ENCODE peak calls at places on chromosomes 5 and 9, in ten cellular contexts. V, U, N, M, G, T, J, W, E and B are unnamed samples.

GRCh38 chr5:144567416-144567770 is 396.7 kb downstream of the KCTD16 start:
- DNase-seq in V (no peak), U (peak; percentile 47), N (no peak), M (no peak), G (no peak), T (no peak), J (no peak), W (peak; percentile 23), E (no peak), B (no peak)

GRCh38 chr5:159034083-159034824 is 65.5 kb downstream of the EBF1 start:
- DNase-seq in V (no peak), U (no peak), N (peak; percentile 6), M (no peak), G (no peak), T (peak; percentile 28), J (no peak), W (no peak), E (peak; percentile 77), B (peak; percentile 11)

GRCh38 chr5:40406426-40407211 is 273.1 kb upstream of the PTGER4 start:
- DNase-seq in V (no peak), U (no peak), N (peak; percentile 60), M (no peak), G (no peak), T (no peak), J (no peak), W (no peak), E (no peak), B (no peak)

GRCh38 chr5:150612905-150613670 is 27.4 kb upstream of the SYNPO start:
- DNase-seq in V (no peak), U (peak; percentile 49), N (no peak), M (no peak), G (no peak), T (no peak), J (no peak), W (no peak), E (no peak), B (no peak)

GRCh38 chr9:88988796-88989641 is 2.2 kb upstream of the S1PR3 start:
- DNase-seq in V (no peak), U (no peak), N (no peak), M (no peak), G (peak; percentile 11), T (no peak), J (no peak), W (no peak), E (no peak), B (no peak)

GRCh38 chr5:67010684-67011409 is 185.8 kb downstream of the CD180 start:
- DNase-seq in V (no peak), U (peak; percentile 96), N (no peak), M (no peak), G (no peak), T (peak; percentile 99), J (no peak), W (no peak), E (no peak), B (no peak)

GRCh38 chr9:134778841-134779411 is 101.7 kb upstream of the FCN2 start:
- DNase-seq in V (no peak), U (peak; percentile 60), N (peak; percentile 31), M (no peak), G (no peak), T (peak; percentile 48), J (no peak), W (peak; percentile 57), E (no peak), B (no peak)

GRCh38 chr5:107704686-107705389 is 34.1 kb upstream of the EFNA5 start:
- DNase-seq in V (no peak), U (peak; percentile 6), N (no peak), M (no peak), G (no peak), T (peak; percentile 29), J (no peak), W (no peak), E (no peak), B (no peak)

GRCh38 chr9:136399176-136400037 is 563 bp downstream of the SNAPC4 start:
- DNase-seq in V (peak; percentile 23), U (no peak), N (peak; percentile 46), M (no peak), G (peak; percentile 16), T (no peak), J (peak; percentile 34), W (no peak), E (no peak), B (no peak)

GRCh38 chr5:179818746-179819295 is 1.9 kb upstream of the SQSTM1 start:
- DNase-seq in V (peak; percentile 61), U (peak; percentile 85), N (peak; percentile 96), M (peak; percentile 79), G (peak; percentile 73), T (peak; percentile 96), J (peak; percentile 94), W (peak; percentile 93), E (no peak), B (no peak)

GRCh38 chr5:158463971-158464370 is 605.0 kb upstream of the CLINT1 start:
- DNase-seq in V (no peak), U (no peak), N (no peak), M (peak; percentile 27), G (no peak), T (no peak), J (no peak), W (peak; percentile 72), E (no peak), B (no peak)

GRCh38 chr9:122125891-122126331 is 32.8 kb upstream of the TTLL11 start:
- DNase-seq in V (no peak), U (peak; percentile 10), N (no peak), M (no peak), G (no peak), T (peak; percentile 39), J (no peak), W (no peak), E (no peak), B (no peak)

GRCh38 chr5:179154991-179155955 is 95.1 kb downstream of the ZNF354C start:
- DNase-seq in V (no peak), U (no peak), N (no peak), M (no peak), G (no peak), T (no peak), J (no peak), W (no peak), E (no peak), B (no peak)

GRCh38 chr9:36158122-36158521 is 11.1 kb upstream of the CCIN start:
- DNase-seq in V (no peak), U (no peak), N (no peak), M (no peak), G (no peak), T (no peak), J (no peak), W (no peak), E (no peak), B (no peak)

GRCh38 chr9:137053944-137054931 is at the start of gene ENTPD2:
- DNase-seq in V (peak; percentile 29), U (no peak), N (peak; percentile 88), M (no peak), G (no peak), T (no peak), J (no peak), W (no peak), E (no peak), B (peak; percentile 66)

GRCh38 chr9:4371108-4371507 is 71.2 kb upstream of the GLIS3 start:
- DNase-seq in V (no peak), U (peak; percentile 97), N (no peak), M (no peak), G (no peak), T (peak; percentile 93), J (no peak), W (peak; percentile 53), E (no peak), B (no peak)

GRCh38 chr9:94900222-94901018 is 173.9 kb downstream of the AOPEP start:
- DNase-seq in V (no peak), U (peak; percentile 96), N (no peak), M (no peak), G (no peak), T (peak; percentile 81), J (no peak), W (peak; percentile 94), E (no peak), B (no peak)

GRCh38 chr5:369151-369939 is 47.8 kb downstream of the AHRR start:
- DNase-seq in V (no peak), U (peak; percentile 25), N (no peak), M (no peak), G (no peak), T (no peak), J (no peak), W (no peak), E (no peak), B (no peak)

GRCh38 chr9:126862461-126862830 is 2.0 kb downstream of the ZBTB34 start:
- DNase-seq in V (no peak), U (no peak), N (peak; percentile 29), M (no peak), G (no peak), T (no peak), J (no peak), W (no peak), E (no peak), B (no peak)

GRCh38 chr9:92983984-92984589 is 36.8 kb downstream of the FGD3 start:
- DNase-seq in V (no peak), U (no peak), N (no peak), M (no peak), G (no peak), T (no peak), J (no peak), W (no peak), E (no peak), B (no peak)

GRCh38 chr5:96509721-96510383 is 76.8 kb upstream of the PCSK1 start:
- DNase-seq in V (no peak), U (peak; percentile 93), N (peak; percentile 59), M (no peak), G (no peak), T (peak; percentile 77), J (no peak), W (peak; percentile 82), E (no peak), B (no peak)

GRCh38 chr5:72328172-72328571 is 8.0 kb downstream of the PTCD2 start:
- DNase-seq in V (no peak), U (peak; percentile 66), N (no peak), M (no peak), G (no peak), T (peak; percentile 79), J (no peak), W (peak; percentile 46), E (peak; percentile 90), B (peak; percentile 28)

GRCh38 chr9:134406366-134407122 is 80.3 kb downstream of the RXRA start:
- DNase-seq in V (no peak), U (no peak), N (no peak), M (no peak), G (no peak), T (no peak), J (no peak), W (no peak), E (no peak), B (peak; percentile 26)

GRCh38 chr9:15824310-15824709 is 271.5 kb downstream of the CCDC171 start:
- DNase-seq in V (no peak), U (no peak), N (no peak), M (no peak), G (no peak), T (peak; percentile 56), J (no peak), W (peak; percentile 48), E (no peak), B (no peak)

GRCh38 chr5:181160144-181160754 is 12.9 kb downstream of the OR2V2 start:
- DNase-seq in V (peak; percentile 62), U (peak; percentile 43), N (no peak), M (peak; percentile 51), G (peak; percentile 76), T (peak; percentile 21), J (peak; percentile 79), W (peak; percentile 20), E (no peak), B (no peak)

GRCh38 chr5:79582186-79582585 is 30.1 kb upstream of the TENT2 start:
- DNase-seq in V (no peak), U (no peak), N (no peak), M (no peak), G (no peak), T (no peak), J (no peak), W (no peak), E (peak; percentile 60), B (peak; percentile 62)

GRCh38 chr5:40383719-40384651 is 295.7 kb upstream of the PTGER4 start:
- DNase-seq in V (no peak), U (peak; percentile 41), N (no peak), M (no peak), G (no peak), T (peak; percentile 27), J (no peak), W (peak; percentile 26), E (no peak), B (no peak)